ENCODE peak calls at places on chromosome 12, in six cellular contexts. H, T, M, W, B and F are unnamed samples.

GRCh38 chr12:95116341-95116740 is 42.9 kb upstream of the NR2C1 start:
- DNase-seq in M (no peak), H (no peak), B (no peak), W (no peak), T (no peak), F (no peak)

GRCh38 chr12:127130506-127131100 is 1136.4 kb upstream of the TMEM132C start:
- DNase-seq in T (no peak), W (no peak), B (no peak), M (no peak), H (no peak), F (no peak)

GRCh38 chr12:132429122-132429931 is 60.6 kb upstream of the FBRSL1 start:
- DNase-seq in M (no peak), W (no peak), T (peak), H (no peak), B (no peak), F (no peak)

GRCh38 chr12:3534511-3534910 is 43.5 kb downstream of the PRMT8 start:
- DNase-seq in T (no peak), M (no peak), B (no peak), H (no peak), W (no peak), F (no peak)

GRCh38 chr12:116406529-116406928 is 129.0 kb upstream of the MED13L start:
- DNase-seq in H (no peak), W (no peak), B (peak), M (no peak), T (peak), F (no peak)

GRCh38 chr12:128316078-128316477 is 49.1 kb downstream of the TMEM132C start:
- DNase-seq in M (no peak), H (no peak), B (no peak), T (no peak), W (no peak), F (no peak)

GRCh38 chr12:12883369-12884001 is 7.9 kb upstream of the GPRC5A start:
- DNase-seq in W (no peak), H (no peak), T (peak), M (no peak), B (no peak), F (no peak)

GRCh38 chr12:127145929-127146789 is 1120.8 kb upstream of the TMEM132C start:
- DNase-seq in B (peak), M (peak), H (peak), W (no peak), T (peak), F (no peak)

GRCh38 chr12:101855364-101855884 is 22.0 kb upstream of the DRAM1 start:
- DNase-seq in T (no peak), W (no peak), M (no peak), H (no peak), B (no peak), F (peak)